ENCODE peak calls at places on chromosomes 3 and 15, in five cellular contexts. S is stimulated activated naive B cell treated with anti-CD40 and anti-IgM and Interleukin-4, amounts not matched to agents 10 μg/mL and 1 μg/mL and 100 μg/mL, for 72 hours; Y is heart left ventricle; N is AML-193; B is NCI-H524. F is an unnamed sample.

GRCh38 chr3:157527471-157527881 is 24.3 kb upstream of the VEPH1 start:
- DNase-seq in N (no peak), B (peak), Y (no peak), S (no peak), F (no peak)

GRCh38 chr15:39720721-39721611 is 61.7 kb downstream of the FSIP1 start:
- DNase-seq in B (no peak), N (no peak), S (no peak), Y (no peak), F (peak)

GRCh38 chr3:61111764-61112163 is 139.5 kb downstream of the FHIT start:
- DNase-seq in Y (no peak), B (no peak), N (no peak), S (no peak), F (no peak)

GRCh38 chr15:26807517-26808427 is 34.9 kb upstream of the GABRB3 start:
- DNase-seq in S (no peak), B (no peak), N (no peak), Y (no peak), F (no peak)

GRCh38 chr15:80246425-80246894 is 5.6 kb downstream of the CTXND1 start:
- DNase-seq in N (no peak), Y (peak), S (no peak), B (no peak), F (no peak)

GRCh38 chr3:182252802-182253201 is 540.5 kb upstream of the ATP11B start:
- DNase-seq in N (no peak), S (no peak), B (no peak), Y (no peak), F (no peak)

GRCh38 chr3:121624147-121624852 is 31.1 kb downstream of the FBXO40 start:
- DNase-seq in B (no peak), N (no peak), S (no peak), Y (no peak), F (no peak)

GRCh38 chr3:110307065-110307809 is 764.4 kb upstream of the NECTIN3 start:
- DNase-seq in B (no peak), S (no peak), N (no peak), Y (no peak), F (no peak)

GRCh38 chr3:127184870-127185216 is 8.1 kb upstream of the PRR23E start:
- DNase-seq in B (no peak), Y (no peak), N (no peak), S (no peak), F (no peak)

GRCh38 chr3:125141596-125142417 is 70.7 kb downstream of the SLC12A8 start:
- DNase-seq in N (no peak), B (peak), S (peak), Y (peak), F (peak)

GRCh38 chr3:120399372-120399771 is 50.2 kb upstream of the LRRC58 start:
- DNase-seq in Y (no peak), B (no peak), S (peak), N (no peak), F (no peak)

GRCh38 chr15:77807115-77807514 is 174.4 kb upstream of the LINGO1 start:
- DNase-seq in N (no peak), Y (no peak), B (peak), S (no peak), F (no peak)

GRCh38 chr3:29144807-29145206 is 136.1 kb upstream of the RBMS3 start:
- DNase-seq in N (no peak), Y (peak), S (no peak), B (peak), F (no peak)

GRCh38 chr3:79491029-79491634 is 276.7 kb downstream of the ROBO1 start:
- DNase-seq in Y (no peak), N (no peak), B (peak), S (no peak), F (no peak)

GRCh38 chr3:127420355-127420655 is 132.5 kb upstream of the PRR20G start:
- DNase-seq in S (no peak), B (no peak), N (no peak), Y (no peak), F (no peak)

GRCh38 chr3:19149388-19149787 is 1.1 kb downstream of the KCNH8 start:
- DNase-seq in B (peak), N (peak), S (no peak), Y (no peak), F (peak)

GRCh38 chr3:73625124-73625665 is 454 bp upstream of the PDZRN3 start:
- DNase-seq in B (peak), Y (peak), N (no peak), S (no peak), F (no peak)

GRCh38 chr3:39519076-39519475 is 51.6 kb downstream of the MOBP start:
- DNase-seq in S (no peak), N (no peak), Y (no peak), B (no peak), F (no peak)

GRCh38 chr15:50138391-50138790 is 19.4 kb upstream of the ATP8B4 start:
- DNase-seq in S (no peak), B (peak), Y (no peak), N (peak), F (no peak)

GRCh38 chr3:62686486-62686885 is 188.7 kb downstream of the CADPS start:
- DNase-seq in B (peak), Y (no peak), N (no peak), S (no peak), F (no peak)

GRCh38 chr3:49900491-49901153 is 3.1 kb downstream of the MST1R start:
- DNase-seq in Y (peak), N (no peak), B (no peak), S (no peak), F (no peak)

GRCh38 chr15:101314726-101315125 is 19.7 kb upstream of the SNRPA1 start:
- DNase-seq in S (no peak), B (no peak), N (no peak), Y (no peak), F (no peak)

GRCh38 chr3:2099779-2100191 is 1.1 kb downstream of the CNTN4 start:
- DNase-seq in B (peak), Y (no peak), N (no peak), S (no peak), F (no peak)

GRCh38 chr15:77251662-77252061 is 168.2 kb downstream of the PEAK1 start:
- DNase-seq in N (no peak), B (no peak), Y (no peak), S (no peak), F (no peak)

F was measured in GDM1.